ENCODE peak calls at places on chromosomes 2 and 18, in eight cellular contexts. A is OCI-M1, T is A549, C is A172, L is endodermal cell, R is GF-D8, F is LNCaP clone FGC, U is NCI-H1417 treated with DMSO at 0.1 percent for 48 hours. I is an unnamed sample.

GRCh38 chr2:26011609-26011989 is 22.3 kb upstream of the RAB10 start:
- DNase-seq in A (no peak), T (no peak), C (no peak), L (no peak), R (no peak), F (no peak), U (no peak), I (no peak)

GRCh38 chr2:105775809-105776559 is 31.3 kb downstream of the NCK2 start:
- DNase-seq in A (no peak), T (no peak), C (no peak), L (no peak), R (peak), F (no peak), U (no peak), I (no peak)

GRCh38 chr2:202944403-202944802 is 32.3 kb downstream of the CARF start:
- DNase-seq in A (no peak), T (no peak), C (no peak), L (no peak), R (no peak), F (no peak), U (no peak), I (no peak)

GRCh38 chr2:145066795-145067194 is 546.9 kb upstream of the ZEB2 start:
- DNase-seq in A (no peak), T (no peak), C (no peak), L (no peak), R (no peak), F (no peak), U (no peak), I (no peak)

GRCh38 chr2:239400000-239400831 is 604 bp downstream of the HDAC4 start:
- DNase-seq in A (peak), T (peak), C (no peak), L (peak), R (no peak), F (no peak), U (peak), I (no peak)

GRCh38 chr2:96945011-96945410 is 41.4 kb downstream of the FAM178B start:
- DNase-seq in A (no peak), T (no peak), C (no peak), L (no peak), R (no peak), F (no peak), U (no peak), I (no peak)

GRCh38 chr2:241490825-241491505 is 17.4 kb downstream of the STK25 start:
- DNase-seq in A (no peak), T (no peak), C (no peak), L (no peak), R (no peak), F (no peak), U (no peak), I (no peak)

GRCh38 chr2:132725716-132726115 is 55.7 kb upstream of the LYPD1 start:
- DNase-seq in A (no peak), T (no peak), C (no peak), L (no peak), R (no peak), F (no peak), U (no peak), I (no peak)

GRCh38 chr18:57668021-57668420 is 46.4 kb upstream of the NARS1 start:
- DNase-seq in A (peak), T (no peak), C (no peak), L (no peak), R (peak), F (no peak), U (no peak), I (no peak)

GRCh38 chr2:190664240-190664639 is 15.4 kb downstream of the NAB1 start:
- DNase-seq in A (no peak), T (no peak), C (peak), L (no peak), R (no peak), F (no peak), U (no peak), I (no peak)

GRCh38 chr18:21203096-21203495 is 38.9 kb upstream of the GREB1L start:
- DNase-seq in A (no peak), T (no peak), C (no peak), L (no peak), R (no peak), F (no peak), U (no peak), I (no peak)

GRCh38 chr18:44733069-44733753 is 52.5 kb downstream of the SETBP1 start:
- DNase-seq in A (peak), T (peak), C (peak), L (no peak), R (peak), F (no peak), U (no peak), I (peak)

GRCh38 chr2:17752892-17753802 is 463 bp downstream of the SMC6 start:
- DNase-seq in A (peak), T (peak), C (peak), L (peak), R (peak), F (no peak), U (no peak), I (peak)

GRCh38 chr2:178891265-178891958 is 84.2 kb upstream of the TTN start:
- DNase-seq in A (peak), T (peak), C (peak), L (peak), R (no peak), F (peak), U (peak), I (peak)

GRCh38 chr2:182858671-182859070 is 7.8 kb downstream of the FRZB start:
- DNase-seq in A (no peak), T (no peak), C (peak), L (no peak), R (no peak), F (no peak), U (no peak), I (no peak)

I was measured in mesendoderm.